ENCODE peak calls at places on chromosomes 13 and 19, in six cellular contexts. One of them, this sample, is unnamed.

GRCh38 chr13:33537691-33538090 is 252.1 kb upstream of the STARD13 start:
- DNase-seq in CD4-positive, alpha-beta T cell: no peak
- DNase-seq in AG04450: no peak
- DNase-seq in AG09309: no peak
- DNase-seq in fibroblast of lung: no peak
- DNase-seq in nephron progenitor cell: no peak
- DNase-seq in this sample: no peak

GRCh38 chr13:44455781-44456180 is 82.2 kb downstream of the SERP2 start:
- DNase-seq in nephron progenitor cell: no peak
- DNase-seq in AG04450: no peak
- DNase-seq in AG09309: no peak
- DNase-seq in fibroblast of lung: no peak
- DNase-seq in CD4-positive, alpha-beta T cell: no peak
- DNase-seq in this sample: no peak

GRCh38 chr19:44653977-44654784 is 10.5 kb downstream of the PVR start:
- DNase-seq in AG04450: no peak
- DNase-seq in fibroblast of lung: peak; percentile 32
- DNase-seq in CD4-positive, alpha-beta T cell: peak; percentile 58
- DNase-seq in nephron progenitor cell: peak; percentile 58
- DNase-seq in AG09309: no peak
- DNase-seq in this sample: peak; percentile 44

GRCh38 chr19:13843104-13843921 is 33.6 kb upstream of the NANOS3 start:
- DNase-seq in AG04450: no peak
- DNase-seq in fibroblast of lung: peak; percentile 64
- DNase-seq in CD4-positive, alpha-beta T cell: no peak
- DNase-seq in AG09309: no peak
- DNase-seq in nephron progenitor cell: peak; percentile 56
- DNase-seq in this sample: peak; percentile 28

GRCh38 chr19:18253130-18253529 is 21.1 kb downstream of the IQCN start:
- DNase-seq in AG09309: no peak
- DNase-seq in nephron progenitor cell: no peak
- DNase-seq in fibroblast of lung: no peak
- DNase-seq in AG04450: no peak
- DNase-seq in CD4-positive, alpha-beta T cell: no peak
- DNase-seq in this sample: no peak

GRCh38 chr19:10637894-10638293 is 12.5 kb downstream of the SLC44A2 start:
- DNase-seq in AG09309: no peak
- DNase-seq in fibroblast of lung: no peak
- DNase-seq in AG04450: no peak
- DNase-seq in nephron progenitor cell: no peak
- DNase-seq in CD4-positive, alpha-beta T cell: no peak
- DNase-seq in this sample: no peak

GRCh38 chr13:25902946-25903345 is 148.9 kb downstream of the SHISA2 start:
- DNase-seq in CD4-positive, alpha-beta T cell: no peak
- DNase-seq in fibroblast of lung: no peak
- DNase-seq in nephron progenitor cell: no peak
- DNase-seq in AG09309: no peak
- DNase-seq in AG04450: no peak
- DNase-seq in this sample: no peak

GRCh38 chr19:913080-913748 is at the start of gene R3HDM4:
- DNase-seq in AG09309: no peak
- DNase-seq in CD4-positive, alpha-beta T cell: peak; percentile 73
- DNase-seq in nephron progenitor cell: peak; percentile 86
- DNase-seq in fibroblast of lung: peak; percentile 56
- DNase-seq in AG04450: no peak
- DNase-seq in this sample: peak; percentile 83

GRCh38 chr19:19543101-19543500 is 5.0 kb downstream of the CILP2 start:
- DNase-seq in nephron progenitor cell: no peak
- DNase-seq in AG09309: no peak
- DNase-seq in CD4-positive, alpha-beta T cell: no peak
- DNase-seq in AG04450: no peak
- DNase-seq in fibroblast of lung: no peak
- DNase-seq in this sample: no peak

GRCh38 chr13:112619730-112620639 is 32.0 kb upstream of the TUBGCP3 start:
- DNase-seq in nephron progenitor cell: peak; percentile 65
- DNase-seq in fibroblast of lung: peak; percentile 59
- DNase-seq in AG04450: no peak
- DNase-seq in CD4-positive, alpha-beta T cell: no peak
- DNase-seq in AG09309: no peak
- DNase-seq in this sample: no peak

GRCh38 chr13:32175307-32175706 is 139.9 kb downstream of the ZAR1L start:
- DNase-seq in AG04450: no peak
- DNase-seq in nephron progenitor cell: peak; percentile 35
- DNase-seq in AG09309: no peak
- DNase-seq in fibroblast of lung: no peak
- DNase-seq in CD4-positive, alpha-beta T cell: no peak
- DNase-seq in this sample: no peak

GRCh38 chr19:944663-945241 is 18.9 kb downstream of the ARID3A start:
- DNase-seq in nephron progenitor cell: no peak
- DNase-seq in AG09309: no peak
- DNase-seq in CD4-positive, alpha-beta T cell: no peak
- DNase-seq in fibroblast of lung: no peak
- DNase-seq in AG04450: no peak
- DNase-seq in this sample: no peak

GRCh38 chr13:44507639-44508038 is 68.5 kb downstream of the TSC22D1 start:
- DNase-seq in nephron progenitor cell: no peak
- DNase-seq in fibroblast of lung: no peak
- DNase-seq in CD4-positive, alpha-beta T cell: no peak
- DNase-seq in AG09309: no peak
- DNase-seq in AG04450: no peak
- DNase-seq in this sample: no peak

GRCh38 chr19:6424190-6424938 is at the start of gene KHSRP:
- DNase-seq in CD4-positive, alpha-beta T cell: no peak
- DNase-seq in nephron progenitor cell: peak; percentile 44
- DNase-seq in AG09309: no peak
- DNase-seq in fibroblast of lung: no peak
- DNase-seq in AG04450: no peak
- DNase-seq in this sample: peak; percentile 33

GRCh38 chr13:31192306-31192705 is 7.5 kb upstream of the B3GLCT start:
- DNase-seq in fibroblast of lung: no peak
- DNase-seq in CD4-positive, alpha-beta T cell: no peak
- DNase-seq in AG09309: no peak
- DNase-seq in nephron progenitor cell: no peak
- DNase-seq in AG04450: no peak
- DNase-seq in this sample: no peak

GRCh38 chr13:36965767-36966166 is 33.4 kb downstream of the ALG5 start:
- DNase-seq in fibroblast of lung: peak; percentile 85
- DNase-seq in nephron progenitor cell: no peak
- DNase-seq in CD4-positive, alpha-beta T cell: no peak
- DNase-seq in AG04450: peak; percentile 33
- DNase-seq in AG09309: peak; percentile 49
- DNase-seq in this sample: no peak

GRCh38 chr19:53466726-53467125 is 807 bp upstream of the ZNF813 start:
- DNase-seq in AG04450: no peak
- DNase-seq in AG09309: no peak
- DNase-seq in nephron progenitor cell: no peak
- DNase-seq in fibroblast of lung: no peak
- DNase-seq in CD4-positive, alpha-beta T cell: no peak
- DNase-seq in this sample: no peak

GRCh38 chr19:18470153-18470552 is 32.2 kb upstream of the ISYNA1 start:
- DNase-seq in AG09309: no peak
- DNase-seq in fibroblast of lung: no peak
- DNase-seq in AG04450: no peak
- DNase-seq in CD4-positive, alpha-beta T cell: no peak
- DNase-seq in nephron progenitor cell: peak; percentile 67
- DNase-seq in this sample: no peak

GRCh38 chr19:49098795-49099194 is 13.5 kb downstream of the SNRNP70 start:
- DNase-seq in fibroblast of lung: no peak
- DNase-seq in CD4-positive, alpha-beta T cell: no peak
- DNase-seq in AG04450: no peak
- DNase-seq in AG09309: no peak
- DNase-seq in nephron progenitor cell: no peak
- DNase-seq in this sample: no peak

GRCh38 chr19:56976300-56976699 is 135.8 kb upstream of the PEG3 start:
- DNase-seq in AG04450: no peak
- DNase-seq in AG09309: no peak
- DNase-seq in nephron progenitor cell: no peak
- DNase-seq in fibroblast of lung: no peak
- DNase-seq in CD4-positive, alpha-beta T cell: no peak
- DNase-seq in this sample: no peak

GRCh38 chr13:94579063-94579462 is 16.9 kb downstream of the TGDS start:
- DNase-seq in CD4-positive, alpha-beta T cell: no peak
- DNase-seq in AG09309: no peak
- DNase-seq in fibroblast of lung: no peak
- DNase-seq in nephron progenitor cell: no peak
- DNase-seq in AG04450: no peak
- DNase-seq in this sample: no peak

GRCh38 chr13:101398920-101399319 is 17.4 kb downstream of the NALCN start:
- DNase-seq in AG04450: no peak
- DNase-seq in fibroblast of lung: peak; percentile 95
- DNase-seq in nephron progenitor cell: no peak
- DNase-seq in CD4-positive, alpha-beta T cell: no peak
- DNase-seq in AG09309: peak; percentile 27
- DNase-seq in this sample: no peak

GRCh38 chr13:110887242-110887954 is 27.5 kb downstream of the ANKRD10 start:
- DNase-seq in AG09309: no peak
- DNase-seq in fibroblast of lung: no peak
- DNase-seq in CD4-positive, alpha-beta T cell: no peak
- DNase-seq in nephron progenitor cell: no peak
- DNase-seq in AG04450: no peak
- DNase-seq in this sample: no peak

GRCh38 chr19:39768334-39768733 is 10.3 kb upstream of the LEUTX start:
- DNase-seq in nephron progenitor cell: no peak
- DNase-seq in CD4-positive, alpha-beta T cell: no peak
- DNase-seq in AG09309: no peak
- DNase-seq in AG04450: no peak
- DNase-seq in fibroblast of lung: no peak
- DNase-seq in this sample: no peak

GRCh38 chr13:98405690-98406344 is 171.1 kb downstream of the STK24 start:
- DNase-seq in AG04450: no peak
- DNase-seq in nephron progenitor cell: no peak
- DNase-seq in AG09309: no peak
- DNase-seq in CD4-positive, alpha-beta T cell: no peak
- DNase-seq in fibroblast of lung: no peak
- DNase-seq in this sample: no peak

GRCh38 chr19:18715416-18715815 is 31.9 kb downstream of the CRTC1 start:
- DNase-seq in fibroblast of lung: no peak
- DNase-seq in nephron progenitor cell: no peak
- DNase-seq in CD4-positive, alpha-beta T cell: no peak
- DNase-seq in AG04450: no peak
- DNase-seq in AG09309: no peak
- DNase-seq in this sample: no peak

GRCh38 chr19:33677745-33678426 is 56.1 kb downstream of the CHST8 start:
- DNase-seq in fibroblast of lung: no peak
- DNase-seq in AG09309: no peak
- DNase-seq in AG04450: no peak
- DNase-seq in nephron progenitor cell: peak; percentile 65
- DNase-seq in CD4-positive, alpha-beta T cell: no peak
- DNase-seq in this sample: no peak

GRCh38 chr13:24040835-24041234 is 119.7 kb upstream of the SPATA13 start:
- DNase-seq in AG09309: no peak
- DNase-seq in AG04450: no peak
- DNase-seq in CD4-positive, alpha-beta T cell: no peak
- DNase-seq in nephron progenitor cell: no peak
- DNase-seq in fibroblast of lung: no peak
- DNase-seq in this sample: no peak

GRCh38 chr13:71304861-71305260 is 562.1 kb downstream of the DACH1 start:
- DNase-seq in AG04450: no peak
- DNase-seq in fibroblast of lung: no peak
- DNase-seq in nephron progenitor cell: no peak
- DNase-seq in CD4-positive, alpha-beta T cell: no peak
- DNase-seq in AG09309: no peak
- DNase-seq in this sample: no peak

GRCh38 chr13:51221674-51222509 is at the start of gene FAM124A:
- DNase-seq in CD4-positive, alpha-beta T cell: peak; percentile 6
- DNase-seq in fibroblast of lung: peak; percentile 20
- DNase-seq in AG09309: no peak
- DNase-seq in nephron progenitor cell: peak; percentile 80
- DNase-seq in AG04450: no peak
- DNase-seq in this sample: peak; percentile 16
- TF ChIP-seq CTCF in CD4-positive, alpha-beta T cell: no peak
- TF ChIP-seq CTCF in fibroblast of lung: no peak
- TF ChIP-seq CTCF in AG09309: no peak
- TF ChIP-seq CTCF in nephron progenitor cell: no peak
- TF ChIP-seq CTCF in AG04450: peak; percentile 12
- TF ChIP-seq CTCF in this sample: no peak

DNA sequence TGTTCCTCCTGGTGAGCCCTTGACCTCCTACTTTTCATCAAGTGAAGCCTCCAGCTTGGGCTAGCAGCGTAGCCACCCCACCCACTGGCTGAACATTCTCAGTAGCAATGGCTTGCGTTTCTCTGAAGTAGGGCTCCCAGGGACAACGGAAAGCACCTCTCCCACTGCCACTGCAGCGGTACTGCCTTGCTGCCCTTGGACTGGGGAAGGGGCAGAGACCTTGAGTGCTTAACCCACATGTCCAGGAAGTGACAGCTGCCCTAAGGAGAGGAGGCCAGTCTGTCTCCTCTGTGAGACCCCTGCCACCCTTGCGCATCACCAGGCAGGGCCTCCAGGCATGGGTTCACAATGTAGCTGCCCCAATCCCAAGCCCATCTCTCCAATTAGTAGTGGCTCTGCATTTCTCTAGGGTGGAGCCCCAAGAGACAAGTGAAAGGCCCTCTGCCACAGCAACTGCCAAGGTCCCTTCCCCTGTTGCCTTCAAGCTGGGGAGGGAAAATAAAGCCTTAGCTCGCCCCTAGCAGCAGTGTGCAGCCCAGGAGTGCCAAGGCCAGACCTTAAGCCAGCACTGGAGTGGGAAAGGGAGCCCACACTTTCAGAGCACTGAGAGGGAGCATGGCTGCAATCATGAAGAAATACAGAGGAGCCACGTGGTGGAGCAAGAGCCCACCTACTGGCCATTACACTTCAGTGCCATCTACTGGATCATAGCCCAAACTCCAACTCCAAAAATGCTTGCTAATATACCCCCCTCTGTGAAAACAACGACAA is 175.9 kb upstream of the TRPC4 start:
- DNase-seq in AG04450: no peak
- DNase-seq in CD4-positive, alpha-beta T cell: no peak
- DNase-seq in fibroblast of lung: peak; percentile 27
- DNase-seq in AG09309: no peak
- DNase-seq in nephron progenitor cell: no peak
- DNase-seq in this sample: no peak
- TF ChIP-seq CTCF in AG04450: peak; percentile 73
- TF ChIP-seq CTCF in CD4-positive, alpha-beta T cell: no peak
- TF ChIP-seq CTCF in fibroblast of lung: peak; percentile 60
- TF ChIP-seq CTCF in AG09309: peak; percentile 60
- TF ChIP-seq CTCF in nephron progenitor cell: peak; percentile 52
- TF ChIP-seq CTCF in this sample: no peak

DNA sequence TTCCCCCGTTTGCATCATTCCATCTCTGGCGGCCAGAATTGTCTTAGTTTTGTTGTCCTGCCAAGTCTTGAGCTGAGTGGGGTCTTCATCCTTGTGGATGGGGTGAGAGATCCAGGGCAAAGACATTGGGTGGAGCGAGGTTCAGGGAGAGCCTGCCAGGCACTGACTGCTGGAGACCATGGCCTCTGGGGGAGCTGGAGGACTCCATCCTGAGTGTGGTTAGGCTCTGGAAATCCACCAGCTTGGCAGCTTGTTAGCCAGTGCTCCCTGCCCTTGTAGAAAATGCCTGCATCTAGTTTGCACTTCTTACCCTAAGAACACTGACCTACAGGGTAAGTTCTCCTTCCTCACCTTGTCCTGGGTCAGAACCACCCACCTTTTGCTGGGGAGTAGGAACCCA is 97.2 kb upstream of the ZNF536 start:
- DNase-seq in CD4-positive, alpha-beta T cell: no peak
- DNase-seq in AG09309: no peak
- DNase-seq in AG04450: no peak
- DNase-seq in fibroblast of lung: no peak
- DNase-seq in nephron progenitor cell: no peak
- DNase-seq in this sample: no peak
- TF ChIP-seq CTCF in CD4-positive, alpha-beta T cell: no peak
- TF ChIP-seq CTCF in AG09309: no peak
- TF ChIP-seq CTCF in AG04450: no peak
- TF ChIP-seq CTCF in fibroblast of lung: no peak
- TF ChIP-seq CTCF in nephron progenitor cell: no peak
- TF ChIP-seq CTCF in this sample: no peak

GRCh38 chr19:50155520-50156109 is 7.5 kb downstream of the IZUMO2 start:
- DNase-seq in fibroblast of lung: no peak
- DNase-seq in AG09309: no peak
- DNase-seq in nephron progenitor cell: no peak
- DNase-seq in CD4-positive, alpha-beta T cell: no peak
- DNase-seq in AG04450: no peak
- DNase-seq in this sample: no peak
- TF ChIP-seq CTCF in fibroblast of lung: peak; percentile 8
- TF ChIP-seq CTCF in AG09309: no peak
- TF ChIP-seq CTCF in nephron progenitor cell: peak; percentile 18
- TF ChIP-seq CTCF in CD4-positive, alpha-beta T cell: no peak
- TF ChIP-seq CTCF in AG04450: peak; percentile 7
- TF ChIP-seq CTCF in this sample: no peak

This sample was measured in natural killer cell.